ENCODE peak calls at places on chromosomes 13 and 19, in seven cellular contexts. Y, E, L, O, B, T and X are unnamed samples.

GRCh38 chr13:31945202-31945978 is 86.2 kb upstream of the FRY start:
- DNase-seq in Y (peak), E (peak), L (peak), O (no peak), B (peak), T (peak), X (no peak)

GRCh38 chr19:50357178-50358100 is 8.0 kb downstream of the NAPSA start:
- DNase-seq in Y (peak), E (peak), L (peak), O (peak), B (peak), T (peak), X (peak)

GRCh38 chr13:112531263-112531794 is 56.6 kb downstream of the TUBGCP3 start:
- DNase-seq in Y (no peak), E (no peak), L (no peak), O (no peak), B (no peak), T (peak), X (no peak)

GRCh38 chr13:102073251-102073650 is 328.6 kb downstream of the FGF14 start:
- DNase-seq in Y (no peak), E (no peak), L (no peak), O (no peak), B (no peak), T (no peak), X (no peak)

GRCh38 chr13:40813662-40814454 is 24.4 kb downstream of the SLC25A15 start:
- DNase-seq in Y (no peak), E (no peak), L (peak), O (no peak), B (peak), T (peak), X (no peak)

GRCh38 chr19:19137556-19138109 is 645 bp downstream of the TMEM161A start:
- DNase-seq in Y (no peak), E (no peak), L (peak), O (no peak), B (no peak), T (no peak), X (no peak)

GRCh38 chr13:50910483-50910805 is 853 bp downstream of the RNASEH2B start:
- DNase-seq in Y (no peak), E (no peak), L (peak), O (no peak), B (peak), T (peak), X (no peak)

GRCh38 chr19:47187797-47188196 is 43.2 kb downstream of the BBC3 start:
- DNase-seq in Y (no peak), E (no peak), L (no peak), O (no peak), B (no peak), T (no peak), X (no peak)

GRCh38 chr13:33799950-33800592 is 17.9 kb upstream of the RFC3 start:
- DNase-seq in Y (no peak), E (no peak), L (peak), O (no peak), B (peak), T (peak), X (no peak)

GRCh38 chr13:34124912-34125311 is 307.0 kb downstream of the RFC3 start:
- DNase-seq in Y (no peak), E (no peak), L (no peak), O (no peak), B (peak), T (no peak), X (no peak)

GRCh38 chr19:48964205-48965032 is 690 bp upstream of the FTL start:
- DNase-seq in Y (no peak), E (no peak), L (peak), O (no peak), B (peak), T (peak), X (no peak)

GRCh38 chr13:113918981-113919646 is 54.8 kb downstream of the C13orf46 start:
- DNase-seq in Y (no peak), E (no peak), L (no peak), O (peak), B (no peak), T (no peak), X (no peak)

GRCh38 chr13:80359459-80360297 is 18.8 kb upstream of the SPRY2 start:
- DNase-seq in Y (no peak), E (no peak), L (peak), O (no peak), B (no peak), T (peak), X (no peak)

GRCh38 chr13:103640617-103641016 is 574.4 kb upstream of the SLC10A2 start:
- DNase-seq in Y (no peak), E (no peak), L (no peak), O (no peak), B (no peak), T (no peak), X (no peak)

GRCh38 chr13:113646376-113646775 is 11.6 kb downstream of the ATP4B start:
- DNase-seq in Y (peak), E (peak), L (no peak), O (no peak), B (no peak), T (no peak), X (no peak)

GRCh38 chr19:56253737-56254136 is 18.8 kb upstream of the EDDM13 start:
- DNase-seq in Y (no peak), E (no peak), L (peak), O (no peak), B (peak), T (peak), X (peak)

GRCh38 chr19:12847159-12848139 is 9.1 kb downstream of the MAST1 start:
- DNase-seq in Y (peak), E (peak), L (peak), O (peak), B (peak), T (peak), X (peak)

GRCh38 chr13:108760129-108760528 is 130.7 kb downstream of the MYO16 start:
- DNase-seq in Y (no peak), E (no peak), L (no peak), O (no peak), B (no peak), T (no peak), X (no peak)

GRCh38 chr13:86554066-86554465 is 754.8 kb upstream of the SLITRK6 start:
- DNase-seq in Y (no peak), E (no peak), L (no peak), O (no peak), B (no peak), T (no peak), X (no peak)

GRCh38 chr19:35858311-35858710 is 1.6 kb downstream of the KIRREL2 start:
- DNase-seq in Y (no peak), E (no peak), L (no peak), O (no peak), B (no peak), T (no peak), X (no peak)

GRCh38 chr19:18867199-18867598 is 28.8 kb downstream of the CERS1 start:
- DNase-seq in Y (no peak), E (no peak), L (no peak), O (no peak), B (no peak), T (no peak), X (no peak)

GRCh38 chr19:1274081-1274851 is 1.1 kb upstream of the FAM174C start:
- DNase-seq in Y (peak), E (no peak), L (no peak), O (no peak), B (no peak), T (no peak), X (no peak)
- H3K4me3 ChIP-seq in Y (peak), E (peak), L (no peak), O (no peak), B (peak), T (peak), X (peak)

DNA sequence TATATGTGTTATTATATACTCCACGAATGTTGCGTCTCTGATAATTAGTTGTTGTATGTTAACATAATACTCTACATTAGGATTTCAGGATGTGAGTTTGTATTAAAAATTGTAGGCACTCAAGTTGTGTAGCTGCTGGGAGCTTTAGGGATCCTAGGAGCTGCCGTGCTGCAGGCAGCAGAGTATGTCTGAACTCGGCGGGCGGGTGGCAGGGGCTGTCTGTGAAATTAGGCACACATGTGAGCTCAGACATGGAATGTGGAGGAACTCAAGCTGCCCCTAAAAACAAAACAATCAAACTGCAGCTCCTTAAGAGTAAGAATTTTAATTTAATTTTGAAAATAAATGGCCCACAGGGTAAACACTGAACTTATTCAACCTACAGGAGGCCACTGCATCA is 22.6 kb downstream of the SERTM1 start:
- DNase-seq in Y (no peak), E (no peak), L (no peak), O (no peak), B (no peak), T (no peak), X (no peak)
- H3K27ac ChIP-seq in Y (no peak), E (no peak), L (no peak), O (no peak), B (no peak), T (no peak), X (no peak)

DNA sequence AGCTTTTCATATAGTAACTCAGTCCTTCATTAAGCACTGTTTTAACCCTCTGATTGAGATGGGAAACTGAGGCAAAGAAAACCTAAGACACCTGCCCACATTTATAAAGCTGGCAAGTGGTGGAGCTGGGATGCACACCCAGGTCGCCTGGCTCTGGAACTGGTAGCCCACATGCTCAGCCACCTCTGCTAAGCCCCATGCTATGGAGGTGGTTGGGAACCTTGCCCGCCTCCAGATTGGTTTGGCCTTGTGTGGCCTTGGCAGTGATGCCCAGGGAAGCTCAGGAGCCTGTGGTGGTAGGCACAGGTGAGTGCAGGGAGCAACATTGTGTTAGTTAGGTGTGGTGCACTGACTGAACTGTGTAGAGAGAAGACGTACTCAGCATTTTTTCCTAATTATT is 370.2 kb downstream of the MTUS2 start:
- DNase-seq in Y (no peak), E (no peak), L (no peak), O (no peak), B (no peak), T (no peak), X (no peak)
- H3K4me3 ChIP-seq in Y (no peak), E (no peak), L (no peak), O (no peak), B (no peak), T (no peak), X (no peak)

GRCh38 chr13:48252176-48252575 is 19.2 kb downstream of the ITM2B start:
- DNase-seq in Y (no peak), E (no peak), L (no peak), O (no peak), B (no peak), T (no peak), X (no peak)

GRCh38 chr13:48249018-48249417 is 16.0 kb downstream of the ITM2B start:
- DNase-seq in Y (no peak), E (no peak), L (no peak), O (no peak), B (no peak), T (no peak), X (no peak)

GRCh38 chr13:48255090-48255489 is 22.1 kb downstream of the ITM2B start:
- DNase-seq in Y (no peak), E (no peak), L (no peak), O (no peak), B (no peak), T (no peak), X (no peak)

GRCh38 chr13:48253849-48254248 is 20.8 kb downstream of the ITM2B start:
- DNase-seq in Y (no peak), E (no peak), L (no peak), O (no peak), B (no peak), T (peak), X (no peak)

DNA sequence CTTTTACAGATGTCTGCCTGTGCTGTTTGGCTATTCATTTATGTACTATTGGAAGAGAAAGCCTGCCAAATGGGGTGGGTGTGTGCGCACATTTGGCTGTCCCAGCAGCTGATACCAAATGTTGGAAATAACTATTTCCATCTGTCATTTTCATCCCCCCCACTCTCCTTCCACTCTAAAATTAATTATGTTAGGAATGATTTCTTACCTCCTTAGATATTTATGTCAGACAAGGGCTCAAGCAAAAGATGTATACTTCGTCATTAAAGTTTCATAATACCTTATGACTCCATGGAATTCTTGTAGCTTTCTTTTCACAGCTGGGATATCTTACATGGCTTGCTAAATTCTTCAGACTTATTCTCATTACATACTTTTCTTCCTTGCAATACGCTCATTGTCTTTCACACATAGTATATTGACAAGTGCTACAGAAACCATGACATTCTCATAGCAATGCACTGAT is 18.6 kb downstream of the ITM2B start:
- DNase-seq in Y (no peak), E (peak), L (no peak), O (no peak), B (no peak), T (peak), X (no peak)
- H3K27ac ChIP-seq in Y (peak), E (peak), L (no peak), O (no peak), B (no peak), T (peak), X (no peak)

DNA sequence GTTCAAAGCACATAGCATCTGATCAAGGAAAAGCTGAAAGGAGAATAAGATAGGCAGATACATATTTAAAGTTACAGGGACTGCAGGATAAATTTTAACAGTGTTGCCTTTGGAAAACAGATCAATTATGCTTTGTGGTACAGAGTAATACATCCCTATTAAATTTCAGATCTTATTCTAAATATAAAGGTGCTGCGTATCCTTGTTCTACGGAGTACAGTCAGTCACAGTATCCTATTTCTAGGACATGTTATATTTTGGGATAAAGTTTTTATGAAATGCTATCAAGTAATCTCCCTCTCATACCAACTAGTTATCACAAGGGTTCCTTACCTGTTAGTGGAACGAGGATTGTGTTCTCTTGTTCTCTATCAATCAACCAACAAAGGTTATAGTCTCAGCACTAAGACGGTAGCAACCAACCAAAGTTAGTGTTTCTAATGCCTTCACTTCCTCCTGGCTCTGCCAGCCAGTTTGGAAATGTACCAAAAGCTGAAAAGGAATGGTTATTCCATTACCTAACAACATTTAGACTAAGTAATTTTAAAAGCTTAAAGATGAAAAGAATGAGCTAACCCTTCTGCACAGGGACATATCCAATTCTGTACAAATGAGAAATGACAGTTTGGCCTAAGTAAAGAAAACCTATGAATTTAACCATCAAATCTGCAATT is 35.2 kb downstream of the TSC22D1 start:
- DNase-seq in Y (no peak), E (no peak), L (no peak), O (no peak), B (no peak), T (no peak), X (no peak)
- H3K4me3 ChIP-seq in Y (no peak), E (no peak), L (no peak), O (no peak), B (no peak), T (no peak), X (no peak)

GRCh38 chr13:99433543-99434075 is 67.7 kb upstream of the TM9SF2 start:
- DNase-seq in Y (no peak), E (no peak), L (no peak), O (no peak), B (no peak), T (no peak), X (no peak)

GRCh38 chr13:99434258-99434788 is 66.9 kb upstream of the TM9SF2 start:
- DNase-seq in Y (no peak), E (no peak), L (no peak), O (peak), B (no peak), T (no peak), X (peak)

GRCh38 chr13:99435116-99435515 is 66.2 kb upstream of the TM9SF2 start:
- DNase-seq in Y (no peak), E (no peak), L (no peak), O (no peak), B (no peak), T (no peak), X (no peak)

GRCh38 chr13:99431927-99432636 is 69.2 kb upstream of the TM9SF2 start:
- DNase-seq in Y (no peak), E (no peak), L (no peak), O (peak), B (no peak), T (no peak), X (no peak)

GRCh38 chr13:99432637-99433542 is 68.4 kb upstream of the TM9SF2 start:
- DNase-seq in Y (peak), E (peak), L (peak), O (peak), B (peak), T (peak), X (peak)
- H3K27ac ChIP-seq in Y (no peak), E (peak), L (no peak), O (peak), B (peak), T (no peak), X (peak)